ENCODE peak calls at places on chromosomes 7 and 10, in ten cellular contexts. R, K, D, U, C, S, M, L, O and I are unnamed samples.

GRCh38 chr10:43437141-43437860 is 390 bp downstream of the ZNF487 start:
- DNase-seq in O (no peak), C (no peak), S (no peak), M (no peak), U (no peak), L (no peak), K (no peak), D (no peak), R (no peak), I (no peak)

GRCh38 chr7:2820508-2820934 is 23.6 kb downstream of the GNA12 start:
- DNase-seq in R (no peak), O (peak), S (no peak), M (no peak), D (peak), U (no peak), K (peak), C (peak), L (peak), I (peak)

GRCh38 chr10:100364735-100365391 is 17.8 kb downstream of the SCD start:
- DNase-seq in M (peak), U (peak), L (peak), K (peak), R (no peak), D (peak), O (peak), S (peak), C (peak), I (peak)

GRCh38 chr10:4623757-4624420 is 202.1 kb upstream of the AKR1E2 start:
- DNase-seq in R (no peak), O (no peak), S (no peak), L (no peak), U (no peak), C (peak), M (no peak), K (no peak), D (peak), I (peak)

GRCh38 chr7:24337180-24337579 is 53.2 kb downstream of the NPY start:
- DNase-seq in M (no peak), K (no peak), R (no peak), U (no peak), C (no peak), L (no peak), S (peak), D (no peak), O (no peak), I (peak)

GRCh38 chr10:119522747-119523426 is 19.6 kb downstream of the RGS10 start:
- DNase-seq in R (no peak), C (peak), D (no peak), L (no peak), M (peak), O (no peak), U (no peak), K (no peak), S (no peak), I (peak)

GRCh38 chr10:63726883-63727282 is 205.7 kb downstream of the REEP3 start:
- DNase-seq in D (no peak), O (no peak), R (no peak), K (no peak), U (no peak), M (no peak), S (no peak), C (no peak), L (no peak), I (no peak)

GRCh38 chr10:122494833-122495232 is 33.5 kb downstream of the HTRA1 start:
- DNase-seq in K (peak), O (peak), C (peak), S (no peak), L (no peak), M (peak), U (no peak), D (peak), R (no peak), I (peak)

GRCh38 chr7:135467207-135467711 is 42.6 kb downstream of the CNOT4 start:
- DNase-seq in R (no peak), U (no peak), D (peak), K (no peak), C (peak), O (no peak), S (no peak), L (no peak), M (no peak), I (peak)

GRCh38 chr10:45624724-45625123 is 47.8 kb downstream of the ZFAND4 start:
- DNase-seq in L (no peak), S (no peak), M (no peak), D (no peak), U (no peak), K (no peak), O (no peak), R (no peak), C (no peak), I (no peak)

GRCh38 chr7:150481207-150481920 is 30.9 kb downstream of the GIMAP8 start:
- DNase-seq in O (no peak), K (no peak), R (peak), C (no peak), D (no peak), S (no peak), U (no peak), M (no peak), L (no peak), I (no peak)

GRCh38 chr7:154903083-154903731 is 99.7 kb downstream of the PAXIP1 start:
- DNase-seq in R (no peak), C (no peak), S (no peak), L (no peak), D (no peak), O (no peak), U (no peak), K (no peak), M (no peak), I (no peak)

GRCh38 chr10:22684707-22685106 is 29.7 kb downstream of the PIP4K2A start:
- DNase-seq in L (no peak), S (no peak), R (no peak), K (no peak), M (no peak), U (no peak), O (no peak), C (no peak), D (peak), I (no peak)

GRCh38 chr10:131812736-131813604 is 87.8 kb upstream of the PPP2R2D start:
- DNase-seq in C (no peak), D (no peak), K (no peak), O (no peak), U (no peak), S (no peak), M (peak), L (peak), R (no peak), I (no peak)

GRCh38 chr7:36788814-36789470 is 64.6 kb upstream of the AOAH start:
- DNase-seq in R (no peak), O (no peak), D (no peak), S (no peak), K (no peak), L (no peak), C (no peak), U (no peak), M (no peak), I (no peak)

GRCh38 chr7:36781011-36781738 is 56.9 kb upstream of the AOAH start:
- DNase-seq in K (no peak), D (no peak), L (no peak), S (no peak), M (no peak), C (no peak), R (no peak), U (no peak), O (no peak), I (peak)

GRCh38 chr7:36790280-36790679 is 66.0 kb upstream of the AOAH start:
- DNase-seq in R (no peak), U (no peak), K (no peak), S (no peak), L (no peak), D (no peak), O (no peak), M (no peak), C (no peak), I (no peak)

GRCh38 chr7:36787933-36788378 is 63.7 kb upstream of the AOAH start:
- DNase-seq in S (no peak), R (no peak), O (no peak), M (no peak), L (no peak), D (no peak), C (no peak), U (no peak), K (no peak), I (no peak)

GRCh38 chr7:36784991-36785940 is 61.0 kb upstream of the AOAH start:
- DNase-seq in U (no peak), M (no peak), O (peak), R (peak), D (no peak), S (no peak), K (peak), L (peak), C (peak), I (peak)
- H3K4me3 ChIP-seq in U (no peak), M (no peak), O (no peak), R (peak), D (no peak), S (no peak), K (no peak), L (no peak), C (no peak), I (no peak)

DNA sequence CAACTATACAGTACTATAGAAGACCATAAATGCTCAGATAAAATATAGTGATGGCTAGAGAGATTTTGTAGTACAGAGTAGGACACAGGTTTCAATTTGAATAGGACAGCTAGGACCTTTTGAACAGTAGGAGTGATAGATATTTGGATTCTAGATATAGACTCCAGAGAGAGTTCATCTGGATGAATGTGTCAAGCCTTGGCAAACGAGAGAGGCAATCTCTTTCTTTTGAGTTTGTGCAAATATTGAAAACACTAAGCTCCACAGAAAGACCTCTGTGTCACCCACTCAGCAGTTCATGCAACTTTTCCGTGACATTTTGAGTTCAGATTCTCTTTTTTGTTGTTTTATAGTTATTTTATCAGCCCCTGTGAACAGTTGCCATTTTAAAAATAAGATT is 834.3 kb upstream of the COBL start:
- DNase-seq in R (no peak), D (no peak), K (no peak), L (no peak), O (no peak), M (no peak), S (no peak), C (no peak), U (no peak), I (no peak)
- TF ChIP-seq CTCF in R (no peak), D (no peak), K (no peak), L (no peak), O (no peak), M (no peak), S (no peak), C (no peak), U (no peak), I (no peak)

GRCh38 chr10:71213761-71214440 is 1.5 kb downstream of the UNC5B start:
- DNase-seq in S (peak), R (no peak), L (peak), C (peak), M (no peak), U (peak), K (no peak), D (peak), O (no peak), I (peak)

GRCh38 chr10:71211053-71211452 is 1.3 kb upstream of the UNC5B start:
- DNase-seq in M (no peak), U (no peak), L (no peak), C (no peak), D (no peak), S (peak), K (no peak), R (no peak), O (no peak), I (no peak)

GRCh38 chr10:71211759-71212248 is 566 bp upstream of the UNC5B start:
- DNase-seq in R (no peak), K (no peak), M (no peak), O (no peak), D (no peak), L (no peak), S (no peak), U (no peak), C (no peak), I (no peak)

GRCh38 chr10:71213127-71213616 is 802 bp downstream of the UNC5B start:
- DNase-seq in D (peak), R (no peak), O (no peak), K (peak), M (peak), U (peak), S (peak), C (peak), L (peak), I (peak)

DNA sequence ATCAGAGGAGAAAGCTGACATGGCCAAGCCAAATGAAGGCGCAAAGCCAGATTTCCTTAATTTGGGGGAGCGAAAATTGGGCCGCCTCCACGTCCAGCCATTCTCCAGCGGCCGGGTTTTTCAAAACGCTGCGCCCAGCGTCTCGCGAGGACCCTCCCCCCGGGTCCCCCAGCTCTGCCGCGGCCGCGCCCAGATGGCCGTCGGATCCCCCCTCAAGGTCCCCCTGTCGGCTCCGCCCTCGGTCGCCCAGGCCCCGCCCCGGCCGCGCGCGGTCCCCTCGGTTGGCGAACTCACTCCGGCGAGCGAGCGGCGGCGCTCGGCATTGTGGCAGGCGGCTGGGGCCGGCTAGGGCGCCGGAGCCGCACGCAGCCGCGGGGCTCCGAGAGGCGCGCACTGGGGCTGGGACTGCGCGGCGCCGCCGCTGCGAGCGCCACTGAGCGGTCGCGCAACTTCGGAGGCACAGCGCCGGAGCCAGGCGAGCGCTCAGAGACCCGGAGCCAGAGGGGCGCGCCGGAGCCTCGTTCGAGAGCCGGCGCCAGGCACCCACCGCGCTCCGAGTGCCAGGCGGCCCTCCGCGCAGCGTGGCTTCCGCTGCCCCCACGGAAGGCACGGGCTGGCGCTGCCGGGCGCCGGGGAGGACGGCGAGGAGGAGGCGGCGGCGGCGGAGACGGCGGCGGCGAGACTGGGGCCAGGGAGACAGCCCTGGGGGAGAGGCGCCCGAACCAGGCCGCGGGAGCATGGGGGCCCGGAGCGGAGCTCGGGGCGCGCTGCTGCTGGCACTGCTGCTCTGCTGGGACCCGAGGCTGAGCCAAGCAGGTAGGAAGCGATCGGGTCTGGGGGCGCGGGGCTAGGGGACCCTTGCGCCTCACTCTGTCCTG is at the start of gene UNC5B:
- DNase-seq in C (peak), K (peak), R (peak), M (peak), S (peak), L (peak), U (peak), D (peak), O (peak), I (peak)
- H3K4me3 ChIP-seq in C (peak), K (peak), R (peak), M (peak), S (peak), L (peak), U (peak), D (peak), O (peak), I (peak)

DNA sequence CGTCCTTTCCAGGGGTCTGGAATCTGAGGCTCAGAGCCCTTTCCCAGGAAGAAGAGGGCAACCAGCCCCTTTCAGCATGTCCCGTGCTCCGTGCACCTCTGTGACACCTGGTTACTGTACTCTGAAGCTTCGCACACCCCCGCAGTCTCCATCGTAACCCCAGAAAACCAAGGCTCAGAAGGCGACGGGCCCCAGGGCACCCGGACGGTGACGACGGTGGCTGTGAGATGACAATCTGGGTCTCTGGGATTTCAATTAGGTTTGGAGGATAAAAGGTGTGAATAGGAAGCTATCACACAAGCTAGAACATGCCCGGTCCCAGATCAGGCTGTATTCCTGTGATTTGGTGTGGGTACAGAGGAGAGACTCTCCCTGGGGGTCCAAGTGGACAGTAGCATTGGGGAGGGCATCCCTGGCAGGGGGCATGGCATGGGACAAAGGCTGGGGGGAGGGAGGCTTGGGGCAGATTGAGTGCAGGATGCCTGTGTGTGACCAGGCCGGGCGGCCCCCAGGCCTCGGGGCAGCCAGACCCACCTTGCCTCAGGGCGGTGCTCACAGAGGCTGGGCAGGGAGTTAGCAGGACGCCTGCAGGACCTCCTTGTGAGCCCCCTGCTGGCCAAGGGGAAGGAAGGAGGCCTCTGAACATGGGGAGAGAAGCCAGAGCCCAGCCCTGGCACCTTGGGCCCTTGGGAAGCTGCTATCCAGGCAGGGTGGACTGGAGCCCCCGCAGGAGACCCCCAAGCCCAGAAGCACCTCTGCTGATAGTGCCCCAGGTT is 23.4 kb upstream of the PSMG3 start:
- DNase-seq in O (no peak), M (no peak), D (no peak), C (no peak), U (peak), L (no peak), S (peak), R (peak), K (no peak), I (no peak)
- TF ChIP-seq CTCF in O (peak), M (peak), D (peak), C (peak), U (peak), L (no peak), S (peak), R (peak), K (no peak), I (no peak)

DNA sequence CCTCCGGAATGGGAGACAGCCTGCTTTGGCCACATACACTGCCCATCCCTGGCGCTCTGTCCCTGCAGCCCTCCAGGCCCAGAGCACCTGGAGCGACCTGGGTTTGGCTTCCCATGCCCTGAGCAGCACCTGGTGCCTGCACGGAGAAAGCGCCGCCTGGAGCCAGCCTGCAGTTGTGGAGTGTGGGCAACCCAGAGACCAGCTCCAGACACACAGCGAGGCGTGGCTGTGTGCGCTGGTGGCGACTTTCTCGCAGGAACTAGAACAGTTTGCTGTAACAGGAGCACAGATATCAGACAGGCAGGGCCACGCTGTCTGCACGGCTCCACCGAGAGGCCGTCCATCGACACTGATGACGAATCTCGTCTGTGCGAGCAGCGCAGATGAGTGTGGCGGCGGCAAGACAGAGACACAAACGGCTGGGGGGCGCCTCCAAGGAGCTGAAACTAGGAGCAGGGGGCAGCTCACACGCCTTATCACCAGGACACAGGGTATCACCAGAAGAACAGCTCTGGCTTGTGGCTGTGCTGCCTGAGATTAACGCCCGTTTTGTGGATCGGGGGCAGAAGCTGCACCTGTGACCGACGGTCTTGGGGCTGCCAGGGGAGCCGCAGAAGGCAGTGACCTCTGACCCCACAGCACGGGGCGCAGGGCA is 275.3 kb downstream of the DNAJB6 start:
- DNase-seq in D (no peak), S (no peak), U (no peak), M (no peak), L (no peak), K (no peak), C (no peak), R (no peak), O (no peak), I (no peak)
- H3K4me3 ChIP-seq in D (no peak), S (no peak), U (no peak), M (peak), L (peak), K (peak), C (no peak), R (no peak), O (peak), I (no peak)

GRCh38 chr10:17375936-17376584 is 78.3 kb downstream of the ST8SIA6 start:
- DNase-seq in L (no peak), R (peak), K (no peak), O (no peak), S (peak), M (no peak), U (peak), D (no peak), C (no peak), I (no peak)
- TF ChIP-seq CTCF in L (no peak), R (peak), K (no peak), O (no peak), S (peak), M (peak), U (peak), D (peak), C (peak), I (peak)